ENCODE peak calls at places on chromosome 13, in seven cellular contexts. N is spleen; T is H1; D is CD4-positive, CD25-positive, alpha-beta regulatory T cell; F is CD4-positive, alpha-beta T cell; H is dorsolateral prefrontal cortex; I is IMR-90. W is an unnamed sample.
A peak's percentile ranks its signal among the peaks of the same experiment; 100 is the strongest.

GRCh38 chr13:71632721-71633120 is 234.3 kb downstream of the DACH1 start:
- DNase-seq in H (no peak), D (no peak), T (no peak), F (no peak), N (no peak), I (no peak), W (no peak)

GRCh38 chr13:35927554-35927953 is 203.6 kb downstream of the DCLK1 start:
- DNase-seq in F (no peak), H (no peak), I (peak; percentile 97), N (no peak), D (no peak), T (no peak), W (no peak)

GRCh38 chr13:110714798-110715394 is 1.4 kb downstream of the ING1 start:
- DNase-seq in H (peak; percentile 51), N (peak; percentile 93), F (no peak), D (no peak), I (peak; percentile 25), T (peak; percentile 71), W (peak; percentile 73)

GRCh38 chr13:77779461-77780272 is 82.2 kb downstream of the SLAIN1 start:
- DNase-seq in H (no peak), I (peak; percentile 74), F (no peak), T (no peak), N (no peak), D (peak; percentile 23), W (no peak)

GRCh38 chr13:105937451-105937850 is 598.0 kb downstream of the EFNB2 start:
- DNase-seq in N (no peak), T (no peak), F (no peak), D (no peak), H (no peak), I (peak; percentile 28), W (no peak)

GRCh38 chr13:109028626-109029025 is 399.2 kb downstream of the MYO16 start:
- DNase-seq in I (no peak), H (no peak), D (no peak), T (no peak), F (no peak), N (no peak), W (no peak)

GRCh38 chr13:106038752-106039151 is 496.7 kb downstream of the EFNB2 start:
- DNase-seq in F (no peak), H (no peak), T (no peak), D (no peak), N (no peak), I (peak; percentile 90), W (no peak)

GRCh38 chr13:101988140-101988539 is 413.7 kb downstream of the FGF14 start:
- DNase-seq in T (no peak), H (no peak), I (no peak), F (no peak), N (no peak), D (no peak), W (no peak)

GRCh38 chr13:104015646-104016396 is 949.6 kb upstream of the SLC10A2 start:
- DNase-seq in D (no peak), I (peak; percentile 83), F (no peak), T (no peak), H (no peak), N (no peak), W (no peak)

GRCh38 chr13:27857271-27857670 is 62.5 kb upstream of the PDX1 start:
- DNase-seq in N (no peak), D (no peak), F (no peak), H (no peak), T (no peak), I (no peak), W (no peak)

GRCh38 chr13:31848621-31849020 is 109.3 kb downstream of the RXFP2 start:
- DNase-seq in H (no peak), F (no peak), D (no peak), T (no peak), I (no peak), N (no peak), W (no peak)

DNA sequence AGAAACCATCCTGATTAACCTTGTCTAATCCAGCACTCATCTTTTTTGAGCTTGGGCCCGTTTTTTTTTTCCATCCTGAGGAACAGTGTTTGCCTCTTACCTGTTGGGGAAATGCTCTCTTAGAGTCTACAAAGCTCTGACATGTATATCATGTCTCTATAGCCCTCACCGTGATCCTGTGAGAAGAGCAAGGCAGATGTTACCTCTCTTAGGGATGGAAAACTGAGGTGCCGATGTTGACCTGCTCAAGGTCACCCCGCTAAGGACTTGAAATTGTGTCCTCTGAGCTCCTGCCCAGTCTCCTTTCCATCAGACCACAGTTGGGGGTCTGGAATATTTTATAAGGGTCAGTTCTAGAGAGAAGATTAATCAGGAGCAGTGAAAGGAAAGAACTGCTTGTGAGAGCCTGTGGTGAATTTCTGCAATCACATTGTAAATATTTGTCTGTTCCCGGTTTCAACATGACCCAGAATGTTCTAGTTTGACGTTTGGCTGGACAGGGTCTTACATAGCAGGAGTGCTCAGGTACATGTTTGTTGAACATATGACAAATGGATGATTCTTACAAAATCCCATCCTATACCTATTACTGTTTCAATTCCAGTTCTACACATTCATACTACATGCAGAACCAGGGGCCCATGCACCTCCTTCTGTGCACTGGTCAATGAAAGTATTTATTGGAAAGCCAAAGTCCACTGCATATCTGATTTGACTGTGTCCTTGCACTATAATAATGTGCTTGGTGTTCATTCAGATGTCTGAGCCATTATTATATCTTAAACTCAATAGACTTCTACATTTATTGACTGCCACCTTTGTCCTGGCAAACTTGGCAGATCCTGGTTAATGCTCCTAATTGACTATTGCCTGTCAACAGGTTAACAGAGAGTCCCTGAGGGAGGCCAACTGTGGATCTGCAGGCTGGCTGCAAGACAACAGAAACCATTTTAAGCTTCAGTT is 12.1 kb downstream of the SLC25A15 start:
- DNase-seq in D (no peak), I (no peak), F (no peak), N (no peak), T (no peak), H (no peak), W (no peak)
- H3K27ac ChIP-seq in D (no peak overlapping the region), I (no peak overlapping the region), F (no peak overlapping the region), N (no peak overlapping the region), T (no peak overlapping the region), H (no peak overlapping the region), W (no peak overlapping the region)

DNA sequence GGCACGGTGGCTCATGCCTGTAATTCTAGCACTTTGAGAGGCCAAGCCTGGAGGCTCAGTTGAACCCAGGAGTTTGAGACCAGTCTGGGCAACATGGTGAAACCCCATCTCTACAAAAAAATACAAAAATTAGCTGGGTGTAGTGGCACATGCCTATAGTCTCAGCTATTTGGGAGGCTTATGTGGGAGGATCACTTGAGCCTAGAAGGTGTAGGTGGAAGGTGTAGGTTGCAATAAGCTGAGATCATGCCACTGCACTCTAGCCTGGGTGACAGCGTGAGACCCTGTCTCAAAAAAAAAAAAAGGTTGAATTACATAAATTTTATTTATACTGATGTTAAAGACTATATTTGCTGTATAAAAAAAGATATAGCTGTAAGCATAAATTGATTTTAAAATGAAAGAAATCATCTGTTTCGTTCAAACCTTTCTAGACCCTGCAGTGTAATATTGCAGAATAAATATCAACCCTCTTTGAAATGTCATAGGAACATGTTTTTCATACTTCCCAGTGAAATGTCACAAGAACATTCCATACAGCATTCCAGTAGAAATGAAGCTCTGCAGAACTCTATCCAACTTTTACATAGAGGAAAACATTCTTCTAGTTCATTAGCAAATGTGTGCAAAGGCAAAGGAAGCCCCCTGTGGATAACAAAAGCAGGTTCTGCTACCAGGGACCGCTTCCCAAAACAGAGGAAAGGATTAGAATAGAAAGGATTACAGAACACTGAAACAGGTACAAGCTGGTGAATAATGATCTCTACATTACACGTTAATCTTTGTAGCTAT is 76.0 kb downstream of the CAB39L start:
- DNase-seq in T (no peak), F (no peak), H (no peak), N (no peak), I (no peak), D (no peak), W (no peak)
- H3K27ac ChIP-seq in T (no peak overlapping the region), F (no peak overlapping the region), H (peak overlapping the region; percentile 54), N (no peak overlapping the region), I (peak overlapping the region; percentile 24), D (no peak overlapping the region), W (no peak overlapping the region)

DNA sequence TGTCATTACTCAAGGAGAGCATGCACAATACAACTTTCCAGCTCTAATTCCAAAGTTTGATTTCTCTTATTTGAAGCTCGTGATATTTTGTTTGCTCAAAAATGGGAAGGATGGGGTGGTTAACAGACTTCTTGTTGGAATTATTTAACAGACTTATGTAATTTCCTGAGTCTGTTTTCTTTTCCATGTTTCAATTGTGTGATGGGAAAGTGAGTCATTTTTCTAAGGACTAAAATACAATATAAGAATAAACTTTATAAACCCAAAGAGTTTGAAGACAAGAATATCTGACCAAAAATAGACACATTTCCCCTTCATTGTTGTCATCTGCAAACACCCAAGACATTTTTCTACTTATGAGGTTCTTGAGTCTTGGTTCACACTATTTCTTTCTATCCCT is 211.8 kb upstream of the SLITRK5 start:
- DNase-seq in I (no peak), N (no peak), F (no peak), D (no peak), H (no peak), T (no peak), W (no peak)
- H3K27ac ChIP-seq in I (no peak overlapping the region), N (no peak overlapping the region), F (no peak overlapping the region), D (no peak overlapping the region), H (no peak overlapping the region), T (no peak overlapping the region), W (no peak overlapping the region)

DNA sequence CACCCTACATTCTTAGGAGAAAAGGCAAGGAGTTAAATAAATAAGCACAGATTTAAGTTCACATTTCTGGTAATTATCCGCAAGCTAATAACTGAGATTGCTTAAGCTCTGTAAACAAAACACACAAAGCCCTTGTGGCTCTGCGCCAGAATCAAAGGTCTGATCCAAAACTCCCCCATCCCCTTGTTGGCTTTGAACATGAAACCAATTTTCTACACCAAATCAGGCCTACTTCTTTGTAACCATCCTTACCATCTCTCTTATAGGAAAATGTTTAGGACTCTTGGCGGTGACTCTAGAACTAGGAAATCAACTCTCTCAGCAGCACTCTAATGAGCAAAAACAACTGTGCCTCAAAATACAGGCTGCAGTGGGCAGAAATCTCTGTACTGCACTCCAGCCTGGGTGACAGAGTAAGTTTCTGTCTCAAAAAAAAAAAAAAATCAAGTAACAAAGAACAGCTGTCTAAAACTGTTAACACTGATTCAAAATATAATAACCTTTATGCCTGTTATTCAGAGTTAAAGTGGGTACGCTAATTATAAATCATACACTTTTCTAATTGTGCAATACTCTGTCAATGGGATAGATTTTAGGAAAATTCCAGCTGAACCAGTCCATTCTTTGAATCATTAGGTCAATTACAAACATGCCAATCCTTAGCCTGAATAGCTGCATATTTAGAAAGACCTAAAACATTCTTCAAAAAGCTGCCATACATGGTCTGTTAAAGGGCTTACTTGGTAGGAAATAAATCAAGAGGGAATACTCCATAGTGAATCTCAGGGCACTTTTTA is 25.7 kb downstream of the ABCC4 start:
- DNase-seq in F (no peak), H (no peak), N (no peak), T (no peak), I (no peak), D (no peak), W (no peak)
- H3K27ac ChIP-seq in F (no peak overlapping the region), H (peak overlapping the region; percentile 14), N (no peak overlapping the region), T (no peak overlapping the region), I (peak overlapping the region; percentile 98), D (no peak overlapping the region), W (no peak overlapping the region)

W was measured in substantia nigra.